ENCODE peak calls at places on chromosomes 11 and 22, in nine cellular contexts. One of them, this sample, is unnamed.

GRCh38 chr11:47236482-47236881 is 12.1 kb downstream of the ACP2 start:
- DNase-seq in choroid plexus epithelial cell: peak; percentile 69
- DNase-seq in BJ: no peak
- DNase-seq in NB4: no peak
- DNase-seq in PC-3: peak; percentile 52
- DNase-seq in sigmoid colon: no peak
- DNase-seq in AG04449: no peak
- DNase-seq in body of pancreas: no peak
- DNase-seq in GM23248: peak; percentile 63
- DNase-seq in this sample: peak; percentile 46

GRCh38 chr22:17343766-17344165 is 25.5 kb upstream of the CECR2 start:
- DNase-seq in body of pancreas: no peak
- DNase-seq in BJ: no peak
- DNase-seq in PC-3: no peak
- DNase-seq in GM23248: no peak
- DNase-seq in NB4: no peak
- DNase-seq in sigmoid colon: no peak
- DNase-seq in choroid plexus epithelial cell: no peak
- DNase-seq in AG04449: no peak
- DNase-seq in this sample: no peak

GRCh38 chr11:69190796-69191536 is 35.2 kb downstream of the SMIM38 start:
- DNase-seq in choroid plexus epithelial cell: no peak
- DNase-seq in NB4: no peak
- DNase-seq in sigmoid colon: no peak
- DNase-seq in GM23248: no peak
- DNase-seq in BJ: no peak
- DNase-seq in body of pancreas: no peak
- DNase-seq in AG04449: no peak
- DNase-seq in PC-3: no peak
- DNase-seq in this sample: no peak

GRCh38 chr11:119726585-119727522 is 2.1 kb downstream of the NECTIN1 start:
- DNase-seq in AG04449: no peak
- DNase-seq in body of pancreas: peak; percentile 22
- DNase-seq in PC-3: no peak
- DNase-seq in NB4: no peak
- DNase-seq in choroid plexus epithelial cell: no peak
- DNase-seq in BJ: no peak
- DNase-seq in GM23248: peak; percentile 10
- DNase-seq in sigmoid colon: no peak
- DNase-seq in this sample: no peak

GRCh38 chr22:37379085-37379484 is 48.2 kb downstream of the ELFN2 start:
- DNase-seq in GM23248: no peak
- DNase-seq in AG04449: no peak
- DNase-seq in NB4: no peak
- DNase-seq in choroid plexus epithelial cell: no peak
- DNase-seq in sigmoid colon: no peak
- DNase-seq in BJ: no peak
- DNase-seq in PC-3: no peak
- DNase-seq in body of pancreas: no peak
- DNase-seq in this sample: no peak

GRCh38 chr11:69480547-69481392 is 693 bp upstream of the LINC01488 start:
- DNase-seq in NB4: no peak
- DNase-seq in sigmoid colon: no peak
- DNase-seq in GM23248: peak; percentile 32
- DNase-seq in BJ: no peak
- DNase-seq in choroid plexus epithelial cell: peak; percentile 60
- DNase-seq in body of pancreas: peak; percentile 51
- DNase-seq in AG04449: no peak
- DNase-seq in PC-3: no peak
- DNase-seq in this sample: no peak

GRCh38 chr22:47175761-47176359 is 413.4 kb downstream of the TBC1D22A start:
- DNase-seq in body of pancreas: peak; percentile 1
- DNase-seq in GM23248: no peak
- DNase-seq in NB4: no peak
- DNase-seq in PC-3: no peak
- DNase-seq in choroid plexus epithelial cell: no peak
- DNase-seq in AG04449: no peak
- DNase-seq in BJ: no peak
- DNase-seq in sigmoid colon: peak; percentile 64
- DNase-seq in this sample: no peak

GRCh38 chr11:112024778-112025678 is at the start of gene DLAT:
- DNase-seq in AG04449: no peak
- DNase-seq in sigmoid colon: peak; percentile 91
- DNase-seq in GM23248: peak; percentile 90
- DNase-seq in choroid plexus epithelial cell: peak; percentile 70
- DNase-seq in BJ: no peak
- DNase-seq in NB4: peak; percentile 96
- DNase-seq in body of pancreas: peak; percentile 88
- DNase-seq in PC-3: peak; percentile 87
- DNase-seq in this sample: peak; percentile 38

GRCh38 chr11:3840289-3840869 is 380 bp downstream of the RHOG start:
- DNase-seq in sigmoid colon: no peak
- DNase-seq in GM23248: peak; percentile 38
- DNase-seq in body of pancreas: no peak
- DNase-seq in BJ: no peak
- DNase-seq in NB4: peak; percentile 70
- DNase-seq in choroid plexus epithelial cell: no peak
- DNase-seq in PC-3: no peak
- DNase-seq in AG04449: no peak
- DNase-seq in this sample: no peak

GRCh38 chr11:85752890-85753581 is 57.9 kb downstream of the SYTL2 start:
- DNase-seq in NB4: peak; percentile 59
- DNase-seq in PC-3: no peak
- DNase-seq in AG04449: no peak
- DNase-seq in body of pancreas: peak; percentile 51
- DNase-seq in choroid plexus epithelial cell: no peak
- DNase-seq in GM23248: no peak
- DNase-seq in sigmoid colon: no peak
- DNase-seq in BJ: no peak
- DNase-seq in this sample: no peak

GRCh38 chr22:31490496-31490925 is 869 bp upstream of the EIF4ENIF1 start:
- DNase-seq in NB4: peak; percentile 98
- DNase-seq in AG04449: no peak
- DNase-seq in choroid plexus epithelial cell: peak; percentile 76
- DNase-seq in GM23248: peak; percentile 85
- DNase-seq in body of pancreas: peak; percentile 79
- DNase-seq in sigmoid colon: peak; percentile 77
- DNase-seq in BJ: peak; percentile 7
- DNase-seq in PC-3: peak; percentile 51
- DNase-seq in this sample: peak; percentile 39

GRCh38 chr22:50305393-50305657 is 2.1 kb downstream of the PLXNB2 start:
- DNase-seq in NB4: no peak
- DNase-seq in PC-3: no peak
- DNase-seq in body of pancreas: no peak
- DNase-seq in sigmoid colon: no peak
- DNase-seq in choroid plexus epithelial cell: no peak
- DNase-seq in BJ: no peak
- DNase-seq in GM23248: no peak
- DNase-seq in AG04449: no peak
- DNase-seq in this sample: no peak
- H3K4me3 ChIP-seq in NB4: no peak overlapping the region
- H3K4me3 ChIP-seq in PC-3: peak overlapping the region; percentile 88
- H3K4me3 ChIP-seq in body of pancreas: no peak overlapping the region
- H3K4me3 ChIP-seq in sigmoid colon: peak overlapping the region; percentile 81
- H3K4me3 ChIP-seq in choroid plexus epithelial cell: peak overlapping the region; percentile 81
- H3K4me3 ChIP-seq in BJ: peak overlapping the region; percentile 98
- H3K4me3 ChIP-seq in GM23248: peak overlapping the region; percentile 92
- H3K4me3 ChIP-seq in AG04449: peak overlapping the region; percentile 89
- H3K4me3 ChIP-seq in this sample: peak overlapping the region; percentile 96

DNA sequence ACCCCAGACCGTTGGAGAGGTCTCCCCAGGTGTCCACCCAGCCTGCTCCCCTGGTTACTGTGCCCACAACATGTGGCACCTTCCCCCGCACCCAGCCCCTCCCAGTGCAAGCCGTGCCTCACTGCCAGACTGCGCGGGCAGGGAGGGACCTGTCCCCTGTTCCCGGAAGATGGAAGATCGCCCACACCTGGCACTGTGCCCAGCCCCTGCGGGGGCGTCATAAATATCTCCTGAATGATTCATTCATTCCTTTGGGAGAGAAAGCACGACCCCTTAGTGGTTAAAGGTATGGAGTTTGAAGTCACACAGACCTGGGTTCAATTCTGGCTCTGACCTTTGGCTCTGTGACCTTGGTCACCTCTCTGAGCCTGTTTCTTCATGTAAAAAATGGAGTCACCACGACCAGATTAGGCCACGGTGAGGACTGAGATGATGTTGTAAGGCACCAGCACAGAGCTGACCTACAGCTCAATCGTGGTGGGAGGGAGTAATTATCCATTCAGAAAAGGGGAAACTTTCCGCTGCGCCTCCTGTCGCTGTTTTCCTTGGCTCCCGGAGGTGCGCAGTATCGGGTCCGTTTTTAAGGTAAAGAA is 497 bp upstream of the SYT12 start:
- DNase-seq in PC-3: peak; percentile 96
- DNase-seq in NB4: peak; percentile 20
- DNase-seq in sigmoid colon: no peak
- DNase-seq in AG04449: no peak
- DNase-seq in choroid plexus epithelial cell: peak; percentile 61
- DNase-seq in GM23248: peak; percentile 57
- DNase-seq in BJ: no peak
- DNase-seq in body of pancreas: peak; percentile 48
- DNase-seq in this sample: no peak
- H3K4me3 ChIP-seq in PC-3: peak overlapping the region; percentile 68
- H3K4me3 ChIP-seq in NB4: no peak overlapping the region
- H3K4me3 ChIP-seq in sigmoid colon: peak overlapping the region; percentile 44
- H3K4me3 ChIP-seq in AG04449: peak overlapping the region; percentile 53
- H3K4me3 ChIP-seq in choroid plexus epithelial cell: peak overlapping the region; percentile 57
- H3K4me3 ChIP-seq in GM23248: peak overlapping the region; percentile 64
- H3K4me3 ChIP-seq in BJ: no peak overlapping the region
- H3K4me3 ChIP-seq in body of pancreas: no peak overlapping the region
- H3K4me3 ChIP-seq in this sample: peak overlapping the region; percentile 29

DNA sequence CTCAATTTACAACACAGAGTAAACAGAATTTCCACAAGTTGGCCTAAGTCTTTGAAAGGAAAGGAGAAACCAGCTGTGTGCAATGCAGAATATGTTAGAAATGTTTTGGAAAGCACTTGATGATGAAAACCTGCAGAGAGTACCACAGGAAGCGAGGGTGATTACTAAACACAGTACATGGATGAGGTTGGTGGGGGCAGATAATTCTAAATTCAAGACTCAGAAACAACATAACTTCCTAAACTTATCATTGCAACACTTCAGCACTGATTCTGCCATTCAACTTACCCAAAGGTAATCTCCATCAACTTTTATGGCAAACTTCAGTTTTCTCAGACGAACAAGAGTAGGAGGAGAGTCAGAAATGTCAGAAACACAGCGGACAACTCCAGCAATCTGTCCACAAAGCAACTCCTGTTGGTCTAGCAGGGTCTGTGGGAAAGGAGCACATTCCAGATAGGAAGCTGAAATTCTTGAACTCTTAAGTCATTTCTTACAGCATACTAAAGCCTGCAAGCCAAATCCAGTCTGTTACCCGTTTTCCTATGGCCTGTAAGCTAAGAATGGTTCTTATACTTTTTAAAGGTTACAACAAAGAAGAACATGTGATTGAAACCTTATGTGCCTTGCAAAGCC is 6.8 kb downstream of the HPS4 start:
- DNase-seq in NB4: peak; percentile 18
- DNase-seq in BJ: no peak
- DNase-seq in choroid plexus epithelial cell: peak; percentile 77
- DNase-seq in AG04449: no peak
- DNase-seq in PC-3: no peak
- DNase-seq in sigmoid colon: no peak
- DNase-seq in body of pancreas: no peak
- DNase-seq in GM23248: no peak
- DNase-seq in this sample: no peak
- H3K4me3 ChIP-seq in NB4: no peak overlapping the region
- H3K4me3 ChIP-seq in BJ: no peak overlapping the region
- H3K4me3 ChIP-seq in choroid plexus epithelial cell: no peak overlapping the region
- H3K4me3 ChIP-seq in AG04449: no peak overlapping the region
- H3K4me3 ChIP-seq in PC-3: no peak overlapping the region
- H3K4me3 ChIP-seq in sigmoid colon: no peak overlapping the region
- H3K4me3 ChIP-seq in body of pancreas: no peak overlapping the region
- H3K4me3 ChIP-seq in GM23248: no peak overlapping the region
- H3K4me3 ChIP-seq in this sample: no peak overlapping the region

GRCh38 chr11:114152162-114152561 is 92.7 kb downstream of the ZBTB16 start:
- DNase-seq in sigmoid colon: no peak
- DNase-seq in choroid plexus epithelial cell: no peak
- DNase-seq in AG04449: no peak
- DNase-seq in PC-3: no peak
- DNase-seq in NB4: no peak
- DNase-seq in BJ: no peak
- DNase-seq in body of pancreas: no peak
- DNase-seq in GM23248: no peak
- DNase-seq in this sample: no peak
- H3K4me3 ChIP-seq in sigmoid colon: no peak overlapping the region
- H3K4me3 ChIP-seq in choroid plexus epithelial cell: no peak overlapping the region
- H3K4me3 ChIP-seq in AG04449: no peak overlapping the region
- H3K4me3 ChIP-seq in PC-3: no peak overlapping the region
- H3K4me3 ChIP-seq in NB4: no peak overlapping the region
- H3K4me3 ChIP-seq in BJ: no peak overlapping the region
- H3K4me3 ChIP-seq in body of pancreas: no peak overlapping the region
- H3K4me3 ChIP-seq in GM23248: no peak overlapping the region
- H3K4me3 ChIP-seq in this sample: no peak overlapping the region

DNA sequence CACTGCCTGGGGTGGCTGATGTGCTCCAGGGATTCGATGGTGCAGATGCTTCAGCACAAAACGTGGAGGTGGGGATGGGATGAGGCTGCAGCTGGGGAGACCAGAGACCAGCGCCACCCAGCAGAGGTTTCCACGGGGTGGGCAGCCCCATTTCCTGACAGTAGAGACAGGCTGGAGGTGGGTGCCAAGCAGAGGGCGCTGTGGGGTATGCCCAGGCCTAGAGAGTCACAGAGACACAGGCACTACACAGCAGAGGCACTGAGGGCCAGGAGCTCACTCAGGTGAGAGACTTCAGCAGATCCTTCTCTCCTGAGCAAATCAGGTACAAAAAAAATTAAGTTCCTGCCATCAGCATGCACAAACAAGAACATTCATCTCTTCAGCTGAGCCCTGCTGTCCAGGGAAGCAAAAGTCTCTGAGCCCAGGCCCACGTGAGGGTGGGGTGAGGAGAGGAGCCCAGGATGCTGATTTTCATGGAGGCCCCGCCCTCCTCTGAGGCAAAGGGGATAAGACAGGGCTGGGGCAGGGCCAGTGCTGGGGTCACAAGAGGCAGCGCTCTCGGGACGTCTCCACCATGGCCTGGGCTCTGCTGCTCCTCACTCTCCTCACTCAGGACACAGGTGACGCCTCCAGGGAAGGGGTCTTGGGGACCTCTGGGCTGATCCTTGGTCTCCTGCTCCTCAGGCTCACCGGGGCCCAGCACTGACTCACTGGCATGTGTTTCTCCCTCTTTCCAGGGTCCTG is 53.1 kb downstream of the GGTLC2 start:
- DNase-seq in PC-3: no peak
- DNase-seq in sigmoid colon: peak; percentile 40
- DNase-seq in AG04449: no peak
- DNase-seq in BJ: no peak
- DNase-seq in choroid plexus epithelial cell: no peak
- DNase-seq in GM23248: no peak
- DNase-seq in NB4: no peak
- DNase-seq in body of pancreas: no peak
- DNase-seq in this sample: no peak
- H3K4me3 ChIP-seq in PC-3: no peak overlapping the region
- H3K4me3 ChIP-seq in sigmoid colon: no peak overlapping the region
- H3K4me3 ChIP-seq in AG04449: no peak overlapping the region
- H3K4me3 ChIP-seq in BJ: no peak overlapping the region
- H3K4me3 ChIP-seq in choroid plexus epithelial cell: no peak overlapping the region
- H3K4me3 ChIP-seq in GM23248: no peak overlapping the region
- H3K4me3 ChIP-seq in NB4: no peak overlapping the region
- H3K4me3 ChIP-seq in body of pancreas: no peak overlapping the region
- H3K4me3 ChIP-seq in this sample: no peak overlapping the region

This sample was measured in skeletal muscle cell.